ENCODE peak calls at places on chromosome 3, in four cellular contexts. X, V, F and N are unnamed samples.
A peak's percentile ranks its signal among the peaks of the same experiment; 100 is the strongest.

GRCh38 chr3:194598771-194599557 is 34.3 kb downstream of the TMEM44 start:
- DNase-seq in V (no peak), F (peak; percentile 95), X (peak; percentile 90), N (no peak)

GRCh38 chr3:153026026-153026425 is 136.0 kb upstream of the RAP2B start:
- DNase-seq in X (peak; percentile 76), F (peak; percentile 49), V (peak; percentile 44), N (no peak)

GRCh38 chr3:197736010-197736490 is 654 bp downstream of the RUBCN start:
- DNase-seq in V (peak; percentile 81), F (no peak), X (no peak), N (peak; percentile 84)

GRCh38 chr3:78134496-78134895 is 1094.6 kb downstream of the ROBO2 start:
- DNase-seq in V (no peak), F (no peak), X (no peak), N (no peak)

GRCh38 chr3:140128217-140129137 is 193.5 kb downstream of the CLSTN2 start:
- DNase-seq in X (peak; percentile 4), F (peak; percentile 25), V (peak; percentile 52), N (no peak)

GRCh38 chr3:3200632-3201212 is 21.2 kb upstream of the CRBN start:
- DNase-seq in F (peak; percentile 68), X (peak; percentile 71), V (peak; percentile 84), N (no peak)

GRCh38 chr3:72152551-72153476 is 367.9 kb upstream of the PROK2 start:
- DNase-seq in X (peak; percentile 92), F (peak; percentile 36), V (no peak), N (no peak)

GRCh38 chr3:128312271-128312670 is 154.4 kb downstream of the DNAJB8 start:
- DNase-seq in X (no peak), F (no peak), V (no peak), N (no peak)

GRCh38 chr3:120163023-120163422 is 68.8 kb upstream of the GSK3B start:
- DNase-seq in F (no peak), X (no peak), V (no peak), N (no peak)

GRCh38 chr3:42831321-42831713 is 22.1 kb downstream of the ACKR2 start:
- DNase-seq in V (peak; percentile 80), X (peak; percentile 58), F (peak; percentile 57), N (peak; percentile 89)

GRCh38 chr3:96294143-96294542 is 520.3 kb upstream of the EPHA6 start:
- DNase-seq in X (no peak), F (no peak), V (no peak), N (no peak)
- TF ChIP-seq CTCF in X (no peak), F (no peak), V (no peak), N (no peak)

GRCh38 chr3:28388978-28389377 is 40.4 kb upstream of the AZI2 start:
- DNase-seq in F (no peak), V (no peak), X (no peak), N (no peak)
- TF ChIP-seq CTCF in F (no peak), V (no peak), X (no peak), N (no peak)

GRCh38 chr3:195895078-195895899 is 13.1 kb downstream of the TNK2 start:
- DNase-seq in F (peak; percentile 73), X (peak; percentile 17), V (peak; percentile 76), N (peak; percentile 94)
- TF ChIP-seq CTCF in F (no peak), X (peak; percentile 59), V (peak; percentile 71), N (no peak)

DNA sequence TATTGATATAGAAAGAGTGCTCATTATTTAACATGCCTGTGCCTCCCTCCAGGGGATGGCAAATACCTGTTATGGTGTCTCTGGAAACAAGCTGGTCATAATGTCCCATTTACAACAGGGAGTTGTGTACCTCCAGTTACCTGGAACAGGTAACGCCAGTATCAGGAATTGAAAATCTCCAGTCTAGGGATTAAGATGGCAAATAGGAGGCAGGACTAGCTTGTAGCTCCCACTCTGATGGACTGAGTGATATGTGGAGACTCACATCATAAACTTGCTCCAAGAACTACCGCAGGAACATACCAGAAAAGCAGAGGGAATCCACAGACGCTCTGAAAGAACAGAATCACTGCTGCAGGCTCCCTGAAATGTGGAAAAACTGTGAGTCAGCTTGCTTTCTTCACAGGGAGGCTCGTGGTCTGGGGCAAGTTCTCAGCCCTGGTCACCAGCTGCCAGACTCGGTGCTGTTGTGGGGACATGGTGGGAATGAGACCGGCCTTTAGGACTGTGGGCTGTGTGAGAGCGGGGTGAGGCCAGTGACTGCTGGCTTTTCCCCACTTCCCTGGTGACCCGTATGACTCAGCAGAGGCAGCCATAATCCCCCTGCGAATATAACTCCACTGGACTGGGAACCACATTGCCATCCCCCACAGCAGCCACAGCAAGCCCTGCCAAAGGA is 97.4 kb downstream of the KCNAB1 start:
- DNase-seq in F (no peak), X (no peak), V (no peak), N (no peak)
- TF ChIP-seq CTCF in F (no peak), X (no peak), V (no peak), N (no peak)